ENCODE peak calls at places on chromosomes 4 and X, in nine cellular contexts. One of them, this sample, is unnamed.

GRCh38 chrX:20061869-20062254 is 54.8 kb downstream of the MAP7D2 start:
- DNase-seq in vagina: no peak
- DNase-seq in lower lobe of right lung: no peak
- DNase-seq in GM12865: no peak
- DNase-seq in H1: no peak
- DNase-seq in fibroblast of pulmonary artery: peak; percentile 20
- DNase-seq in K562: no peak
- DNase-seq in cardiac muscle cell: no peak
- DNase-seq in HFF-Myc: no peak
- DNase-seq in this sample: peak; percentile 57

GRCh38 chr4:100986360-100986868 is 360.9 kb downstream of the PPP3CA start:
- DNase-seq in GM12865: no peak
- DNase-seq in vagina: no peak
- DNase-seq in cardiac muscle cell: peak; percentile 51
- DNase-seq in lower lobe of right lung: peak; percentile 45
- DNase-seq in HFF-Myc: no peak
- DNase-seq in K562: no peak
- DNase-seq in fibroblast of pulmonary artery: no peak
- DNase-seq in H1: peak; percentile 10
- DNase-seq in this sample: no peak

GRCh38 chr4:184237612-184238011 is 19.9 kb upstream of the ENPP6 start:
- DNase-seq in fibroblast of pulmonary artery: no peak
- DNase-seq in K562: peak; percentile 22
- DNase-seq in cardiac muscle cell: no peak
- DNase-seq in GM12865: no peak
- DNase-seq in vagina: no peak
- DNase-seq in lower lobe of right lung: no peak
- DNase-seq in HFF-Myc: no peak
- DNase-seq in H1: no peak
- DNase-seq in this sample: peak; percentile 6

GRCh38 chrX:1336331-1337143 is at the start of gene IL3RA:
- DNase-seq in vagina: no peak
- DNase-seq in K562: no peak
- DNase-seq in H1: no peak
- DNase-seq in GM12865: peak; percentile 71
- DNase-seq in fibroblast of pulmonary artery: peak; percentile 29
- DNase-seq in lower lobe of right lung: peak; percentile 66
- DNase-seq in HFF-Myc: no peak
- DNase-seq in cardiac muscle cell: peak; percentile 31
- DNase-seq in this sample: peak; percentile 33

GRCh38 chr4:56051049-56051709 is 102.4 kb downstream of the CEP135 start:
- DNase-seq in K562: no peak
- DNase-seq in GM12865: no peak
- DNase-seq in fibroblast of pulmonary artery: no peak
- DNase-seq in cardiac muscle cell: no peak
- DNase-seq in H1: no peak
- DNase-seq in lower lobe of right lung: no peak
- DNase-seq in vagina: no peak
- DNase-seq in HFF-Myc: no peak
- DNase-seq in this sample: no peak

GRCh38 chr4:28062562-28062961 is 1201.9 kb downstream of the STIM2 start:
- DNase-seq in HFF-Myc: no peak
- DNase-seq in vagina: no peak
- DNase-seq in cardiac muscle cell: no peak
- DNase-seq in H1: no peak
- DNase-seq in fibroblast of pulmonary artery: no peak
- DNase-seq in GM12865: no peak
- DNase-seq in lower lobe of right lung: no peak
- DNase-seq in K562: no peak
- DNase-seq in this sample: no peak

GRCh38 chrX:107766470-107767140 is 9.0 kb downstream of the TSC22D3 start:
- DNase-seq in lower lobe of right lung: no peak
- DNase-seq in fibroblast of pulmonary artery: peak; percentile 75
- DNase-seq in K562: no peak
- DNase-seq in GM12865: no peak
- DNase-seq in vagina: peak; percentile 89
- DNase-seq in cardiac muscle cell: no peak
- DNase-seq in H1: no peak
- DNase-seq in HFF-Myc: no peak
- DNase-seq in this sample: peak; percentile 53

GRCh38 chr4:185744127-185744865 is 67.7 kb downstream of the SORBS2 start:
- DNase-seq in HFF-Myc: no peak
- DNase-seq in lower lobe of right lung: no peak
- DNase-seq in H1: no peak
- DNase-seq in GM12865: no peak
- DNase-seq in vagina: peak; percentile 3
- DNase-seq in fibroblast of pulmonary artery: no peak
- DNase-seq in cardiac muscle cell: no peak
- DNase-seq in K562: no peak
- DNase-seq in this sample: no peak

GRCh38 chr4:99082192-99082591 is 6.4 kb downstream of the ADH5 start:
- DNase-seq in K562: no peak
- DNase-seq in fibroblast of pulmonary artery: no peak
- DNase-seq in vagina: no peak
- DNase-seq in HFF-Myc: no peak
- DNase-seq in GM12865: no peak
- DNase-seq in cardiac muscle cell: no peak
- DNase-seq in H1: no peak
- DNase-seq in lower lobe of right lung: no peak
- DNase-seq in this sample: no peak

GRCh38 chrX:129717902-129718301 is 20.9 kb upstream of the XPNPEP2 start:
- DNase-seq in GM12865: no peak
- DNase-seq in H1: no peak
- DNase-seq in fibroblast of pulmonary artery: peak; percentile 65
- DNase-seq in cardiac muscle cell: no peak
- DNase-seq in HFF-Myc: no peak
- DNase-seq in lower lobe of right lung: no peak
- DNase-seq in K562: no peak
- DNase-seq in vagina: no peak
- DNase-seq in this sample: peak; percentile 22

GRCh38 chr4:162727232-162727631 is 439.5 kb downstream of the NAF1 start:
- DNase-seq in fibroblast of pulmonary artery: no peak
- DNase-seq in lower lobe of right lung: no peak
- DNase-seq in vagina: no peak
- DNase-seq in cardiac muscle cell: no peak
- DNase-seq in K562: peak; percentile 71
- DNase-seq in HFF-Myc: no peak
- DNase-seq in H1: no peak
- DNase-seq in GM12865: peak; percentile 2
- DNase-seq in this sample: no peak

GRCh38 chr4:120207021-120207420 is 140.4 kb upstream of the MAD2L1 start:
- DNase-seq in cardiac muscle cell: no peak
- DNase-seq in vagina: no peak
- DNase-seq in GM12865: no peak
- DNase-seq in K562: no peak
- DNase-seq in fibroblast of pulmonary artery: no peak
- DNase-seq in HFF-Myc: no peak
- DNase-seq in lower lobe of right lung: no peak
- DNase-seq in H1: no peak
- DNase-seq in this sample: no peak

GRCh38 chr4:150579591-150580234 is 2.2 kb upstream of the MAB21L2 start:
- DNase-seq in vagina: no peak
- DNase-seq in cardiac muscle cell: peak; percentile 65
- DNase-seq in H1: no peak
- DNase-seq in lower lobe of right lung: no peak
- DNase-seq in fibroblast of pulmonary artery: peak; percentile 31
- DNase-seq in K562: no peak
- DNase-seq in GM12865: no peak
- DNase-seq in HFF-Myc: no peak
- DNase-seq in this sample: peak; percentile 25

DNA sequence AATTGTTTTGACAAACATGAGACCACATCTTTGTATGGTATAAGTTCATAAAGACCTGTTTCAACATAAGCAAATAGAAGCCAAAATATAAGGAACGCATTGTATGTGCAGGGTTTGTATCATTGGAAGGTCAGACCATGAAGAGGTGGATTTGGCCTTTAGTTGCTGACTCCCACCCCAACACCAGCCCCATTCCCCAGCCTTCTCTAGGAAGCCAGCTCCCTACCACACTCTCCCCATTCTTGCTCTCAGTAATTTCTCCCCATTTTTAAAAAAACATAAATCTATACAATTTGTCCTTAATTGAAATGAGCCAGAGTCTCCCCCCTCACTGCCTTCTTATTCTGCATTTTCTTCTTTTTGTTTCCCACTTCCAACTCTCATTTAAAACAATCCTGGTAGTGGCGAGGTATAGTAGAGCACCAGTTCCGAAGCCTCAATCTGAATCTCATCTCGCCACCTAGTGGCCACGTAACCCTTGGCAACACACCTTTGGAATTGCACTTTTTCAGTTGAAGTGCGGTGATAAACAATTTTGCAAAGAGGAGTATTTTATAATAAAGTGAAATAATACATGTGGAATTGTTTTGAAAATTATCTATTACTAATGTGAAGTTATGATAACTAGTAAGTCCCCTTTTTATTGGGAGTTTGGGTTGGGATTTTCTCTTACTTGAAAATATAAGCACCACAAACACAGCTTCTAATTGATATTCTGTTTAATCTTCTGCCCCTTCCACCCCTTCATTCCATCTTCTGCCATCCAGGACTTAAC is 126.6 kb downstream of the ASB9 start:
- DNase-seq in cardiac muscle cell: peak; percentile 61
- DNase-seq in K562: peak; percentile 60
- DNase-seq in fibroblast of pulmonary artery: peak; percentile 46
- DNase-seq in H1: no peak
- DNase-seq in vagina: no peak
- DNase-seq in GM12865: peak; percentile 49
- DNase-seq in lower lobe of right lung: peak; percentile 43
- DNase-seq in HFF-Myc: peak; percentile 10
- DNase-seq in this sample: peak; percentile 32
- TF ChIP-seq CTCF in cardiac muscle cell: peak; percentile 64
- TF ChIP-seq CTCF in K562: peak; percentile 62
- TF ChIP-seq CTCF in fibroblast of pulmonary artery: peak; percentile 74
- TF ChIP-seq CTCF in H1: peak; percentile 54
- TF ChIP-seq CTCF in vagina: peak; percentile 45
- TF ChIP-seq CTCF in GM12865: peak; percentile 52
- TF ChIP-seq CTCF in lower lobe of right lung: peak; percentile 62
- TF ChIP-seq CTCF in HFF-Myc: peak; percentile 68
- TF ChIP-seq CTCF in this sample: peak; percentile 64

GRCh38 chr4:186765673-186766546 is 42.3 kb upstream of the FAT1 start:
- DNase-seq in GM12865: no peak
- DNase-seq in lower lobe of right lung: no peak
- DNase-seq in vagina: no peak
- DNase-seq in fibroblast of pulmonary artery: peak; percentile 14
- DNase-seq in H1: no peak
- DNase-seq in HFF-Myc: no peak
- DNase-seq in cardiac muscle cell: peak; percentile 8
- DNase-seq in K562: peak; percentile 44
- DNase-seq in this sample: no peak
- H3K4me3 ChIP-seq in GM12865: no peak overlapping the region
- H3K4me3 ChIP-seq in lower lobe of right lung: no peak overlapping the region
- H3K4me3 ChIP-seq in vagina: no peak overlapping the region
- H3K4me3 ChIP-seq in fibroblast of pulmonary artery: no peak overlapping the region
- H3K4me3 ChIP-seq in H1: no peak overlapping the region
- H3K4me3 ChIP-seq in HFF-Myc: no peak overlapping the region
- H3K4me3 ChIP-seq in cardiac muscle cell: no peak overlapping the region
- H3K4me3 ChIP-seq in K562: no peak overlapping the region
- H3K4me3 ChIP-seq in this sample: no peak overlapping the region

GRCh38 chr4:2244947-2245786 is 3.2 kb upstream of the HAUS3 start:
- DNase-seq in cardiac muscle cell: no peak
- DNase-seq in HFF-Myc: no peak
- DNase-seq in K562: no peak
- DNase-seq in H1: no peak
- DNase-seq in lower lobe of right lung: no peak
- DNase-seq in fibroblast of pulmonary artery: no peak
- DNase-seq in vagina: no peak
- DNase-seq in GM12865: peak; percentile 3
- DNase-seq in this sample: no peak

GRCh38 chr4:2241410-2242353 is at the start of the genes HAUS3 and POLN:
- DNase-seq in HFF-Myc: peak; percentile 94
- DNase-seq in K562: peak; percentile 98
- DNase-seq in H1: peak; percentile 95
- DNase-seq in GM12865: peak; percentile 99
- DNase-seq in cardiac muscle cell: peak; percentile 99
- DNase-seq in vagina: peak; percentile 95
- DNase-seq in lower lobe of right lung: peak; percentile 99
- DNase-seq in fibroblast of pulmonary artery: peak; percentile 98
- DNase-seq in this sample: peak; percentile 98

GRCh38 chr4:2245787-2246275 is 3.9 kb upstream of the HAUS3 start:
- DNase-seq in HFF-Myc: no peak
- DNase-seq in fibroblast of pulmonary artery: no peak
- DNase-seq in vagina: no peak
- DNase-seq in lower lobe of right lung: no peak
- DNase-seq in H1: no peak
- DNase-seq in K562: no peak
- DNase-seq in cardiac muscle cell: no peak
- DNase-seq in GM12865: peak; percentile 0
- DNase-seq in this sample: no peak

GRCh38 chr4:2246384-2247127 is 4.6 kb upstream of the HAUS3 start:
- DNase-seq in HFF-Myc: no peak
- DNase-seq in K562: no peak
- DNase-seq in fibroblast of pulmonary artery: no peak
- DNase-seq in H1: no peak
- DNase-seq in GM12865: peak; percentile 0
- DNase-seq in vagina: peak; percentile 77
- DNase-seq in lower lobe of right lung: peak; percentile 36
- DNase-seq in cardiac muscle cell: no peak
- DNase-seq in this sample: no peak

DNA sequence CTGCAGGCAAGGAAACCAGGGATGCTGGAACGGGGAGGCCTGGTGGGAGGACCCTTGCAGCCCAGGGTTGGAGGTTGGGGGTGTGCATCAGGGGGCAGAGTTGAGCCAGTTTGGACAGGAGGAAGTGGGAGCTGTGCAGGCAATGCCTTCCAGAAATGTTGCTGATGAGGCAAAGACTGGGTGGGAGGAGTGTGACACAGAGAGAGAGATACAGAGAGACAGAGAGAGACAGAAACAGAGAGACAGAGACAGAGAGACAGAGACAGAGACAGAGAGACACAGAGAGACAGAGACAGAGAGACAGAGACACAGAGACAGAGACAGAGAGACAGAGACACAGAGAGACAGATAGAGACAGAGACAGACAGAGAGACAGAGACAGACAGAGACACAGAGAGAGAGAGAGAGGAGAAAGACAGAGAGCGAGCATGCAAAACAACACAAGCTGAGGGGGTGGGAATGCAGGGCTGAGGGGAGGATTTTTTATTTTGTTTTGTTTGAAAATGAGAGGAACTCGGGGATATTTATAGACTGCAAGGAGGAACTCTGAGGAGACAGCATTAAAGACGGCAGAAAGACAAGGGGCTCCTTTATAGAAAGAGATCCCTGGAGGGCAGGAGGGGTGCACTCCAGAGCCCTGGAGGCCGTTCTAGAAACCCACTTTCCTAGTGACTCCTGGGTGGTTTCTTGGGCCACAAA is 1.9 kb upstream of the HAUS3 start:
- DNase-seq in HFF-Myc: no peak
- DNase-seq in lower lobe of right lung: peak; percentile 58
- DNase-seq in fibroblast of pulmonary artery: peak; percentile 65
- DNase-seq in K562: peak; percentile 71
- DNase-seq in H1: no peak
- DNase-seq in vagina: peak; percentile 85
- DNase-seq in GM12865: peak; percentile 29
- DNase-seq in cardiac muscle cell: peak; percentile 55
- DNase-seq in this sample: peak; percentile 50
- TF ChIP-seq CTCF in HFF-Myc: peak; percentile 24
- TF ChIP-seq CTCF in lower lobe of right lung: peak; percentile 38
- TF ChIP-seq CTCF in fibroblast of pulmonary artery: peak; percentile 28
- TF ChIP-seq CTCF in K562: peak; percentile 56
- TF ChIP-seq CTCF in H1: no peak
- TF ChIP-seq CTCF in vagina: no peak
- TF ChIP-seq CTCF in GM12865: peak; percentile 1
- TF ChIP-seq CTCF in cardiac muscle cell: peak; percentile 44
- TF ChIP-seq CTCF in this sample: peak; percentile 23

GRCh38 chrX:155881158-155881993 is at the start of gene VAMP7:
- DNase-seq in K562: peak; percentile 95
- DNase-seq in H1: peak; percentile 51
- DNase-seq in GM12865: peak; percentile 92
- DNase-seq in lower lobe of right lung: peak; percentile 92
- DNase-seq in HFF-Myc: peak; percentile 52
- DNase-seq in vagina: peak; percentile 89
- DNase-seq in cardiac muscle cell: peak; percentile 90
- DNase-seq in fibroblast of pulmonary artery: peak; percentile 88
- DNase-seq in this sample: peak; percentile 93
- H3K4me3 ChIP-seq in K562: peak within 1 kb of the TSS; percentile 78
- H3K4me3 ChIP-seq in H1: peak within 1 kb of the TSS; percentile 76
- H3K4me3 ChIP-seq in GM12865: peak within 1 kb of the TSS; percentile 84
- H3K4me3 ChIP-seq in lower lobe of right lung: peak within 1 kb of the TSS; percentile 65
- H3K4me3 ChIP-seq in HFF-Myc: peak within 1 kb of the TSS; percentile 58
- H3K4me3 ChIP-seq in vagina: peak within 1 kb of the TSS; percentile 77
- H3K4me3 ChIP-seq in cardiac muscle cell: peak within 1 kb of the TSS; percentile 44
- H3K4me3 ChIP-seq in fibroblast of pulmonary artery: peak within 1 kb of the TSS; percentile 79
- H3K4me3 ChIP-seq in this sample: peak within 1 kb of the TSS; percentile 93